ENCODE peak calls at places on chromosome 11, in eight cellular contexts. H, U, M, W, N, P, Z and C are unnamed samples.

GRCh38 chr11:67516806-67517205 is 6.4 kb downstream of the CABP2 start:
- DNase-seq in M (no peak), P (no peak), Z (no peak), N (no peak), W (no peak), H (no peak), U (no peak), C (no peak)

GRCh38 chr11:44003736-44004451 is 43.9 kb upstream of the ACCSL start:
- DNase-seq in W (peak), Z (no peak), N (no peak), H (no peak), M (no peak), P (no peak), U (no peak), C (no peak)

GRCh38 chr11:9015677-9016076 is 11.9 kb upstream of the NRIP3 start:
- DNase-seq in M (peak), N (peak), Z (peak), W (no peak), U (peak), P (peak), H (peak), C (peak)

GRCh38 chr11:116930586-116930985 is 93.2 kb upstream of the APOA1 start:
- DNase-seq in P (no peak), N (no peak), U (no peak), H (no peak), M (no peak), Z (peak), W (no peak), C (no peak)

GRCh38 chr11:78742430-78742829 is 167.8 kb upstream of the NARS2 start:
- DNase-seq in P (no peak), H (peak), Z (peak), U (no peak), N (no peak), M (peak), W (peak), C (peak)

GRCh38 chr11:41849250-41849649 is 389.8 kb upstream of the LRRC4C start:
- DNase-seq in N (no peak), W (no peak), P (no peak), U (no peak), M (no peak), H (no peak), Z (no peak), C (no peak)

GRCh38 chr11:2301631-2302272 is at the start of the genes C11orf21 and TSPAN32:
- DNase-seq in N (peak), H (no peak), P (no peak), Z (no peak), W (no peak), U (peak), M (no peak), C (peak)

GRCh38 chr11:116500833-116501622 is 271.8 kb downstream of the BUD13 start:
- DNase-seq in M (no peak), Z (no peak), H (no peak), N (no peak), P (no peak), W (peak), U (no peak), C (no peak)

GRCh38 chr11:33419956-33420355 is 162.8 kb downstream of the HIPK3 start:
- DNase-seq in N (no peak), Z (no peak), W (no peak), H (no peak), U (no peak), M (no peak), P (no peak), C (no peak)

GRCh38 chr11:47552086-47552580 is 799 bp downstream of the CELF1 start:
- DNase-seq in M (peak), H (no peak), W (no peak), N (peak), P (peak), Z (no peak), U (no peak), C (peak)